ENCODE peak calls at places on chromosome 18, in eight cellular contexts. U is mesothelial cell of epicardium, O is HFF-Myc, L is cardiac septum, Z is H54, V is neural progenitor cell, P is stomach, B is natural killer cell. Q is an unnamed sample.

GRCh38 chr18:79211844-79212243 is 142.7 kb downstream of the ATP9B start:
- DNase-seq in L (no peak), P (no peak), O (no peak), B (no peak), U (no peak), V (no peak), Z (no peak), Q (no peak)

GRCh38 chr18:21958707-21959457 is 210.5 kb upstream of the GATA6 start:
- DNase-seq in V (no peak), U (no peak), Z (no peak), B (no peak), P (peak; percentile 57), L (no peak), O (no peak), Q (no peak)

GRCh38 chr18:56727399-56727798 is 76.2 kb downstream of the WDR7 start:
- DNase-seq in P (no peak), V (no peak), U (no peak), L (no peak), B (no peak), Z (no peak), O (no peak), Q (no peak)

GRCh38 chr18:26383454-26384270 is 157.4 kb downstream of the TAF4B start:
- DNase-seq in P (no peak), O (peak; percentile 54), V (peak; percentile 53), L (no peak), B (no peak), U (no peak), Z (no peak), Q (no peak)

GRCh38 chr18:39318462-39318861 is 1752.9 kb upstream of the CELF4 start:
- DNase-seq in Z (no peak), P (no peak), L (no peak), U (no peak), B (no peak), O (no peak), V (no peak), Q (no peak)

GRCh38 chr18:13612111-13612997 is 114.0 kb downstream of the FAM210A start:
- DNase-seq in U (no peak), O (no peak), Z (no peak), V (no peak), P (peak; percentile 44), B (peak; percentile 54), L (no peak), Q (no peak)

GRCh38 chr18:53984021-53984420 is 240.4 kb downstream of the MBD2 start:
- DNase-seq in P (no peak), U (no peak), O (no peak), Z (no peak), V (no peak), L (no peak), B (no peak), Q (no peak)

GRCh38 chr18:80250740-80251364 is 3.5 kb upstream of the PARD6G start:
- DNase-seq in B (no peak), Z (no peak), V (no peak), O (no peak), L (no peak), U (no peak), P (no peak), Q (no peak)

GRCh38 chr18:3671181-3671580 is 221.2 kb downstream of the TGIF1 start:
- DNase-seq in P (peak; percentile 38), L (no peak), Z (no peak), O (no peak), U (no peak), B (no peak), V (no peak), Q (no peak)

GRCh38 chr18:75131455-75132000 is 77.4 kb downstream of the PTGR3 start:
- DNase-seq in Z (no peak), B (no peak), V (no peak), O (no peak), U (peak; percentile 33), L (peak; percentile 61), P (no peak), Q (no peak)

GRCh38 chr18:55265916-55266488 is 306.7 kb upstream of the CCDC68 start:
- DNase-seq in O (peak; percentile 93), L (no peak), U (no peak), P (no peak), V (no peak), Z (no peak), B (no peak), Q (no peak)

GRCh38 chr18:69490813-69491212 is 90.1 kb downstream of the DOK6 start:
- DNase-seq in Z (no peak), L (no peak), O (peak; percentile 56), B (no peak), P (no peak), V (no peak), U (no peak), Q (no peak)

GRCh38 chr18:46755315-46756171 is 1.3 kb downstream of the ST8SIA5 start:
- DNase-seq in B (no peak), L (no peak), V (peak; percentile 23), Z (no peak), P (no peak), U (no peak), O (no peak), Q (no peak)